ENCODE peak calls at places on chromosomes 1 and 21, in eight cellular contexts. J is AG20443; F is neuronal stem cell; Z is A172; N is OCI-M1; I is HuH-7.5; P is activated naive CD8-positive, alpha-beta T cell treated with anti-CD3 and anti-CD28 coated beads for 36 hours; Y is tibial nerve. X is an unnamed sample.

GRCh38 chr21:25878334-25878733 is 143.6 kb downstream of the GABPA start:
- DNase-seq in I (no peak), F (no peak), J (no peak), P (no peak), N (peak), Y (no peak), Z (peak), X (no peak)

GRCh38 chr1:172574080-172574479 is 41.1 kb downstream of the SUCO start:
- DNase-seq in F (no peak), P (no peak), J (no peak), N (no peak), Y (no peak), I (no peak), Z (no peak), X (no peak)

GRCh38 chr1:187654635-187655034 is 825.9 kb downstream of the PLA2G4A start:
- DNase-seq in P (no peak), J (no peak), F (no peak), Z (no peak), N (no peak), I (no peak), Y (no peak), X (no peak)

GRCh38 chr1:71464016-71464415 is 383.2 kb upstream of the ZRANB2 start:
- DNase-seq in Y (no peak), P (no peak), Z (peak), J (peak), I (no peak), N (peak), F (no peak), X (no peak)

GRCh38 chr1:10623391-10624145 is 148.8 kb downstream of the PEX14 start:
- DNase-seq in Z (no peak), N (no peak), I (no peak), F (no peak), P (no peak), Y (no peak), J (no peak), X (no peak)

GRCh38 chr1:53525595-53525994 is 66.4 kb downstream of the DMRTB1 start:
- DNase-seq in N (no peak), F (no peak), I (peak), P (no peak), J (no peak), Z (no peak), Y (no peak), X (no peak)

GRCh38 chr1:224175615-224176014 is 7.4 kb upstream of the DEGS1 start:
- DNase-seq in N (no peak), Y (no peak), Z (no peak), I (no peak), P (no peak), J (peak), F (no peak), X (peak)

GRCh38 chr1:15687446-15687845 is 3.3 kb downstream of the PLEKHM2 start:
- DNase-seq in J (no peak), P (no peak), F (no peak), Z (no peak), Y (no peak), I (no peak), N (no peak), X (no peak)

GRCh38 chr1:212674872-212675271 is 24.8 kb downstream of the BATF3 start:
- DNase-seq in P (no peak), F (no peak), I (no peak), Y (no peak), N (no peak), Z (no peak), J (no peak), X (no peak)

GRCh38 chr21:32406405-32406804 is 6.1 kb upstream of the EVA1C start:
- DNase-seq in Y (no peak), I (no peak), Z (no peak), J (no peak), P (no peak), F (no peak), N (no peak), X (no peak)